ENCODE peak calls at places on chromosomes 4 and X, in six cellular contexts. One of them, this sample, is unnamed.

GRCh38 chr4:168483786-168484185 is 3.5 kb upstream of the DDX60L start:
- DNase-seq in H1: no peak
- DNase-seq in NB4: no peak
- DNase-seq in WTC11: no peak
- DNase-seq in HepG2: no peak
- DNase-seq in K562: no peak
- DNase-seq in this sample: no peak

GRCh38 chr4:122921971-122922876 is at the start of gene NUDT6:
- DNase-seq in H1: no peak
- DNase-seq in NB4: peak; percentile 83
- DNase-seq in WTC11: peak; percentile 75
- DNase-seq in HepG2: peak; percentile 51
- DNase-seq in K562: peak; percentile 77
- DNase-seq in this sample: no peak

GRCh38 chrX:54171527-54171926 is 11.5 kb downstream of the FAM120C start:
- DNase-seq in H1: no peak
- DNase-seq in NB4: no peak
- DNase-seq in WTC11: no peak
- DNase-seq in HepG2: no peak
- DNase-seq in K562: no peak
- DNase-seq in this sample: no peak

GRCh38 chr4:80231180-80231579 is 33.9 kb downstream of the PRDM8 start:
- DNase-seq in H1: no peak
- DNase-seq in NB4: no peak
- DNase-seq in WTC11: no peak
- DNase-seq in HepG2: no peak
- DNase-seq in K562: no peak
- DNase-seq in this sample: no peak

GRCh38 chrX:46642145-46642544 is 68.6 kb downstream of the CHST7 start:
- DNase-seq in H1: no peak
- DNase-seq in NB4: peak; percentile 42
- DNase-seq in WTC11: no peak
- DNase-seq in HepG2: peak; percentile 11
- DNase-seq in K562: no peak
- DNase-seq in this sample: no peak

GRCh38 chr4:47101453-47101852 is 70.1 kb downstream of the GABRB1 start:
- DNase-seq in H1: no peak
- DNase-seq in NB4: no peak
- DNase-seq in WTC11: no peak
- DNase-seq in HepG2: no peak
- DNase-seq in K562: no peak
- DNase-seq in this sample: no peak

GRCh38 chr4:75924309-75924708 is 16.5 kb downstream of the NAAA start:
- DNase-seq in H1: no peak
- DNase-seq in NB4: no peak
- DNase-seq in WTC11: no peak
- DNase-seq in HepG2: no peak
- DNase-seq in K562: no peak
- DNase-seq in this sample: no peak

GRCh38 chr4:84146300-84146942 is 352.7 kb downstream of the NKX6-1 start:
- DNase-seq in H1: no peak
- DNase-seq in NB4: no peak
- DNase-seq in WTC11: no peak
- DNase-seq in HepG2: no peak
- DNase-seq in K562: no peak
- DNase-seq in this sample: peak; percentile 5

GRCh38 chr4:60216752-60217151 is 983.4 kb upstream of the ADGRL3 start:
- DNase-seq in H1: no peak
- DNase-seq in NB4: peak; percentile 50
- DNase-seq in WTC11: no peak
- DNase-seq in HepG2: no peak
- DNase-seq in K562: no peak
- DNase-seq in this sample: no peak

GRCh38 chr4:73674451-73674919 is 54.2 kb upstream of the RASSF6 start:
- DNase-seq in H1: no peak
- DNase-seq in NB4: no peak
- DNase-seq in WTC11: no peak
- DNase-seq in HepG2: no peak
- DNase-seq in K562: no peak
- DNase-seq in this sample: no peak

GRCh38 chr4:175470141-175470540 is 341.9 kb downstream of the GPM6A start:
- DNase-seq in H1: no peak
- DNase-seq in NB4: no peak
- DNase-seq in WTC11: no peak
- DNase-seq in HepG2: no peak
- DNase-seq in K562: no peak
- DNase-seq in this sample: no peak

GRCh38 chrX:49838374-49838773 is 9.3 kb downstream of the PAGE4 start:
- DNase-seq in H1: no peak
- DNase-seq in NB4: peak; percentile 37
- DNase-seq in WTC11: peak; percentile 24
- DNase-seq in HepG2: peak; percentile 37
- DNase-seq in K562: peak; percentile 19
- DNase-seq in this sample: no peak

GRCh38 chrX:101411984-101412383 is 4.0 kb downstream of the HNRNPH2 start:
- DNase-seq in H1: no peak
- DNase-seq in NB4: no peak
- DNase-seq in WTC11: no peak
- DNase-seq in HepG2: no peak
- DNase-seq in K562: no peak
- DNase-seq in this sample: no peak

GRCh38 chrX:135389717-135390116 is 32.0 kb upstream of the SMIM10L2A start:
- DNase-seq in H1: peak; percentile 5
- DNase-seq in NB4: no peak
- DNase-seq in WTC11: no peak
- DNase-seq in HepG2: peak; percentile 51
- DNase-seq in K562: no peak
- DNase-seq in this sample: no peak

GRCh38 chr4:189202182-189202868 is 738.3 kb upstream of the FRG1 start:
- DNase-seq in H1: no peak
- DNase-seq in NB4: peak; percentile 79
- DNase-seq in WTC11: peak; percentile 52
- DNase-seq in HepG2: peak; percentile 9
- DNase-seq in K562: peak; percentile 25
- DNase-seq in this sample: no peak

GRCh38 chr4:8132400-8132799 is 26.2 kb downstream of the ABLIM2 start:
- DNase-seq in H1: no peak
- DNase-seq in NB4: no peak
- DNase-seq in WTC11: no peak
- DNase-seq in HepG2: no peak
- DNase-seq in K562: no peak
- DNase-seq in this sample: no peak

GRCh38 chr4:181877329-181877848 is 365.8 kb upstream of the TENM3 start:
- DNase-seq in H1: no peak
- DNase-seq in NB4: no peak
- DNase-seq in WTC11: no peak
- DNase-seq in HepG2: no peak
- DNase-seq in K562: no peak
- DNase-seq in this sample: no peak

GRCh38 chr4:168537556-168537955 is 40.7 kb downstream of the PALLD start:
- DNase-seq in H1: no peak
- DNase-seq in NB4: no peak
- DNase-seq in WTC11: no peak
- DNase-seq in HepG2: no peak
- DNase-seq in K562: no peak
- DNase-seq in this sample: no peak

GRCh38 chrX:148133099-148133725 is 152.1 kb downstream of the FMR1NB start:
- DNase-seq in H1: no peak
- DNase-seq in NB4: peak; percentile 44
- DNase-seq in WTC11: no peak
- DNase-seq in HepG2: no peak
- DNase-seq in K562: no peak
- DNase-seq in this sample: no peak

GRCh38 chr4:184282895-184283654 is 65.4 kb upstream of the ENPP6 start:
- DNase-seq in H1: no peak
- DNase-seq in NB4: no peak
- DNase-seq in WTC11: no peak
- DNase-seq in HepG2: no peak
- DNase-seq in K562: no peak
- DNase-seq in this sample: peak; percentile 97

GRCh38 chrX:12986164-12986779 is 11.4 kb downstream of the TMSB4X start:
- DNase-seq in H1: no peak
- DNase-seq in NB4: no peak
- DNase-seq in WTC11: no peak
- DNase-seq in HepG2: no peak
- DNase-seq in K562: peak; percentile 51
- DNase-seq in this sample: no peak

GRCh38 chrX:48504261-48504660 is 4.5 kb upstream of the PORCN start:
- DNase-seq in H1: no peak
- DNase-seq in NB4: no peak
- DNase-seq in WTC11: no peak
- DNase-seq in HepG2: no peak
- DNase-seq in K562: no peak
- DNase-seq in this sample: no peak

GRCh38 chr4:188221090-188221489 is 81.8 kb downstream of the TRIML1 start:
- DNase-seq in H1: no peak
- DNase-seq in NB4: no peak
- DNase-seq in WTC11: no peak
- DNase-seq in HepG2: no peak
- DNase-seq in K562: no peak
- DNase-seq in this sample: no peak

GRCh38 chr4:174117445-174117844 is 166.0 kb downstream of the FBXO8 start:
- DNase-seq in H1: no peak
- DNase-seq in NB4: no peak
- DNase-seq in WTC11: no peak
- DNase-seq in HepG2: no peak
- DNase-seq in K562: no peak
- DNase-seq in this sample: no peak

GRCh38 chrX:140672840-140673731 is 36.5 kb upstream of the LINC00632 start:
- DNase-seq in H1: no peak
- DNase-seq in NB4: no peak
- DNase-seq in WTC11: no peak
- DNase-seq in HepG2: peak; percentile 78
- DNase-seq in K562: no peak
- DNase-seq in this sample: no peak

GRCh38 chrX:65528705-65529340 is 5.8 kb downstream of the LAS1L start:
- DNase-seq in H1: peak; percentile 23
- DNase-seq in NB4: peak; percentile 52
- DNase-seq in WTC11: peak; percentile 71
- DNase-seq in HepG2: no peak
- DNase-seq in K562: peak; percentile 72
- DNase-seq in this sample: no peak

GRCh38 chr4:106541253-106541652 is 172.7 kb upstream of the GIMD1 start:
- DNase-seq in H1: no peak
- DNase-seq in NB4: no peak
- DNase-seq in WTC11: no peak
- DNase-seq in HepG2: no peak
- DNase-seq in K562: no peak
- DNase-seq in this sample: no peak

GRCh38 chr4:83178029-83178428 is 63.5 kb upstream of the PLAC8 start:
- DNase-seq in H1: no peak
- DNase-seq in NB4: no peak
- DNase-seq in WTC11: no peak
- DNase-seq in HepG2: no peak
- DNase-seq in K562: no peak
- DNase-seq in this sample: no peak

GRCh38 chr4:105145059-105145912 is 1.4 kb upstream of the TET2 start:
- DNase-seq in H1: no peak
- DNase-seq in NB4: peak; percentile 75
- DNase-seq in WTC11: no peak
- DNase-seq in HepG2: no peak
- DNase-seq in K562: no peak
- DNase-seq in this sample: no peak

DNA sequence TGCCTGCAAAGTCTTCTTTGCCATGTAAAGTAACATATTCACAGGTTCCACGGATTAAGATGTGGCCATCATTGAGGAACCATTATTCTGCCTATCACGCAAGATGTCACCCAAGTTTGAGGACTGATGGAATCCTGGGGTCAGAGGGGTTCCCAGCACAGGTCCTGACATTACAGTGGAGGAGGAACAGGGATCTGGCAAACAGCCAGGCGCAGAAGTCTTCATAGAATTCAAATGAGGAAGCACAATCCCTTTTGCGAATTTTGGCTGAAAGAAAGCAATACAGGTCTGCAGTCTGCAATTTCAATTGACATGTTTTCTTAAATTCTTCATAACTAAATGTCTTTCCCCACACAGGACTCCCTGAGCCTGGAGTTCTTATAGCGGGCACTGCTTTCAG is 14.5 kb downstream of the DOCK11 start:
- DNase-seq in H1: no peak
- DNase-seq in NB4: no peak
- DNase-seq in WTC11: no peak
- DNase-seq in HepG2: no peak
- DNase-seq in K562: no peak
- DNase-seq in this sample: no peak
- TF ChIP-seq MAX in H1: no peak
- TF ChIP-seq MAX in NB4: no peak
- TF ChIP-seq MAX in WTC11: no peak
- TF ChIP-seq MAX in HepG2: no peak
- TF ChIP-seq MAX in K562: no peak
- TF ChIP-seq MAX in this sample: no peak

DNA sequence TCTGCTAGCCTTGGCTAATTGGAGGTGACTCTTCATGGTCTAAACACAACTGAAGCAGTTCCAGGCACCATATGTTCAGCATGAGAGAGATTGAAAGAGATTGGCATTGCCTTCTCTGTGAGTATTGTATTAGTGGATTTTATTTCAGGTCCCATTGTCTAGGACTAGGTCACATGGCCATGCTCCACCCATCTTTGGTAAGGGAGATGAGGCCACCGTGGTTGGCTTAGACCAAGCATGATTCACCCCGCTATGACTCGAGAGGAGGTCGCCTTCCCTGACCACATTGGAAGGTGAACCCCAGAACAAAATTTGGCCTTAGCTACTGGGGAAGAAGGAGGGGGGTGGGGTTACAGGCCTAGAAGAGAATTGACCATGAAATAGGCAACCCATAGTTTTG is 109.9 kb upstream of the BCOR start:
- DNase-seq in H1: no peak
- DNase-seq in NB4: peak; percentile 66
- DNase-seq in WTC11: no peak
- DNase-seq in HepG2: no peak
- DNase-seq in K562: peak; percentile 44
- DNase-seq in this sample: no peak
- TF ChIP-seq MAX in H1: no peak
- TF ChIP-seq MAX in NB4: peak; percentile 50
- TF ChIP-seq MAX in WTC11: no peak
- TF ChIP-seq MAX in HepG2: no peak
- TF ChIP-seq MAX in K562: no peak
- TF ChIP-seq MAX in this sample: no peak

GRCh38 chr4:85703098-85703497 is 228.1 kb downstream of the ARHGAP24 start:
- DNase-seq in H1: no peak
- DNase-seq in NB4: no peak
- DNase-seq in WTC11: no peak
- DNase-seq in HepG2: no peak
- DNase-seq in K562: no peak
- DNase-seq in this sample: no peak
- TF ChIP-seq MAX in H1: no peak
- TF ChIP-seq MAX in NB4: no peak
- TF ChIP-seq MAX in WTC11: no peak
- TF ChIP-seq MAX in HepG2: no peak
- TF ChIP-seq MAX in K562: no peak
- TF ChIP-seq MAX in this sample: no peak

DNA sequence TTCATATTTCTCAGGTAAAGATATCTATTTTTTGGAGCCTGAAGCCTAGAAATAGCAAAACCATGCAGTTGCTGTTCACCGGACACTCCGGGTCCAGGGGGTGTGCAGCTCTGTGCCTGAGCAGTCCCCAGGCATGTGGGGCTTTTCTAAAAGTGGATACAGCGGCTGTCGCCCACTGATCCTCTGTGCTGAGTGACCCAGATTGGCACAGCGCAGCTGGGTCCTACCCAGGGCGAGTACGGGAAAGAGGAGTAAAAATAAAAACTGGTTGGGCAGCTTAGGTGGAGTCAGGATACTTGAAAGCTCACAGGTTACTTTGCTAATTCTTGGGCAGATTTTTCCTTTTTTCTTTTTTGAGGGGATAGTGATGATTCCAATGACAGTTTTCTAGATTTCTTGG is 118.8 kb downstream of the UCHL1 start:
- DNase-seq in H1: no peak
- DNase-seq in NB4: no peak
- DNase-seq in WTC11: no peak
- DNase-seq in HepG2: no peak
- DNase-seq in K562: no peak
- DNase-seq in this sample: no peak
- TF ChIP-seq MAX in H1: no peak
- TF ChIP-seq MAX in NB4: no peak
- TF ChIP-seq MAX in WTC11: no peak
- TF ChIP-seq MAX in HepG2: no peak
- TF ChIP-seq MAX in K562: no peak
- TF ChIP-seq MAX in this sample: no peak

This sample was measured in GM12878.